ENCODE peak calls at places on chromosomes 1 and 21, in nine cellular contexts. H is upper lobe of right lung, Q is astrocyte of the spinal cord, W is tibial nerve, L is bronchial epithelial cell, P is kidney epithelial cell, B is B cell, C is left ventricle myocardium inferior, F is fibroblast of lung. E is an unnamed sample.
A peak's percentile ranks its signal among the peaks of the same experiment; 100 is the strongest.

GRCh38 chr1:184373155-184373554 is 13.7 kb upstream of the C1orf21 start:
- DNase-seq in C (no peak), L (no peak), B (no peak), W (no peak), F (no peak), P (no peak), Q (no peak), H (no peak), E (no peak)

GRCh38 chr1:89125571-89126233 is at the start of gene GBP2:
- DNase-seq in L (peak; percentile 89), B (peak; percentile 11), Q (peak; percentile 74), H (no peak), W (no peak), C (no peak), F (peak; percentile 87), P (peak; percentile 69), E (peak; percentile 85)

GRCh38 chr1:236133802-236134201 is 8.5 kb upstream of the GPR137B start:
- DNase-seq in H (no peak), B (no peak), L (no peak), Q (no peak), F (no peak), P (no peak), C (no peak), W (no peak), E (no peak)

GRCh38 chr1:197614916-197615692 is 160.2 kb downstream of the DENND1B start:
- DNase-seq in H (no peak), L (peak; percentile 46), C (no peak), F (peak; percentile 53), P (no peak), B (peak; percentile 42), W (no peak), Q (peak; percentile 48), E (peak; percentile 55)

GRCh38 chr1:220786337-220787068 is at the start of gene MTARC1:
- DNase-seq in C (peak; percentile 83), L (no peak), B (peak; percentile 38), Q (peak; percentile 38), W (no peak), P (no peak), H (peak; percentile 89), F (peak; percentile 47), E (peak; percentile 39)

GRCh38 chr1:47931395-47931794 is 65.8 kb downstream of the TRABD2B start:
- DNase-seq in Q (no peak), F (no peak), W (no peak), B (no peak), H (no peak), P (no peak), C (no peak), L (peak; percentile 33), E (peak; percentile 39)

GRCh38 chr1:158972841-158973240 is 36.9 kb upstream of the IFI16 start:
- DNase-seq in L (peak; percentile 54), W (no peak), F (peak; percentile 3), B (peak; percentile 20), C (no peak), H (no peak), P (no peak), Q (no peak), E (no peak)

GRCh38 chr1:14612281-14612680 is 13.8 kb downstream of the KAZN start:
- DNase-seq in B (no peak), W (no peak), L (no peak), F (no peak), Q (no peak), P (no peak), H (no peak), C (no peak), E (no peak)

GRCh38 chr1:24351247-24351646 is 32.1 kb downstream of the GRHL3 start:
- DNase-seq in P (no peak), W (no peak), H (no peak), C (no peak), L (no peak), B (no peak), F (no peak), Q (no peak), E (no peak)

GRCh38 chr1:24860841-24861240 is 69.2 kb downstream of the RUNX3 start:
- DNase-seq in L (no peak), Q (no peak), F (no peak), H (no peak), P (no peak), C (no peak), B (no peak), W (no peak), E (no peak)

GRCh38 chr1:154481058-154481457 is 21.0 kb upstream of the TDRD10 start:
- DNase-seq in W (no peak), H (no peak), B (no peak), L (no peak), F (no peak), Q (no peak), P (no peak), C (no peak), E (peak; percentile 35)

GRCh38 chr1:227793948-227794812 is 21.3 kb upstream of the PRSS38 start:
- DNase-seq in W (peak; percentile 50), L (peak; percentile 25), C (peak; percentile 74), B (no peak), F (peak; percentile 84), H (peak; percentile 68), Q (peak; percentile 90), P (no peak), E (no peak)

GRCh38 chr1:93056214-93056613 is 22.9 kb upstream of the MTF2 start:
- DNase-seq in C (no peak), W (no peak), B (no peak), P (no peak), F (peak; percentile 53), L (peak; percentile 29), H (no peak), Q (peak; percentile 25), E (peak; percentile 19)

GRCh38 chr1:87684786-87685185 is 356.1 kb downstream of the LMO4 start:
- DNase-seq in C (no peak), F (peak; percentile 74), B (no peak), H (no peak), P (no peak), L (peak; percentile 48), W (no peak), Q (peak; percentile 77), E (peak; percentile 58)

GRCh38 chr1:76289692-76290091 is 215.1 kb downstream of the ST6GALNAC3 start:
- DNase-seq in H (no peak), P (no peak), W (no peak), B (no peak), Q (no peak), L (no peak), F (no peak), C (no peak), E (no peak)

GRCh38 chr1:88175631-88176226 is 508.3 kb upstream of the PKN2 start:
- DNase-seq in B (no peak), P (no peak), H (no peak), L (peak; percentile 50), W (no peak), C (no peak), Q (peak; percentile 62), F (no peak), E (no peak)

GRCh38 chr1:44605904-44606615 is 68.2 kb downstream of the TMEM53 start:
- DNase-seq in W (no peak), P (no peak), C (no peak), Q (no peak), B (no peak), L (peak; percentile 21), F (no peak), H (no peak), E (no peak)

GRCh38 chr1:44609768-44610526 is 64.3 kb downstream of the TMEM53 start:
- DNase-seq in L (no peak), C (no peak), W (no peak), Q (no peak), P (no peak), B (no peak), H (no peak), F (no peak), E (no peak)

GRCh38 chr1:44609412-44609767 is 64.9 kb downstream of the TMEM53 start:
- DNase-seq in Q (peak; percentile 47), L (peak; percentile 28), F (peak; percentile 61), B (peak; percentile 24), H (no peak), C (peak; percentile 39), W (no peak), P (no peak), E (peak; percentile 18)

GRCh38 chr1:44606701-44607281 is 67.5 kb downstream of the TMEM53 start:
- DNase-seq in F (no peak), W (no peak), P (no peak), C (no peak), L (no peak), Q (no peak), H (no peak), B (no peak), E (no peak)

DNA sequence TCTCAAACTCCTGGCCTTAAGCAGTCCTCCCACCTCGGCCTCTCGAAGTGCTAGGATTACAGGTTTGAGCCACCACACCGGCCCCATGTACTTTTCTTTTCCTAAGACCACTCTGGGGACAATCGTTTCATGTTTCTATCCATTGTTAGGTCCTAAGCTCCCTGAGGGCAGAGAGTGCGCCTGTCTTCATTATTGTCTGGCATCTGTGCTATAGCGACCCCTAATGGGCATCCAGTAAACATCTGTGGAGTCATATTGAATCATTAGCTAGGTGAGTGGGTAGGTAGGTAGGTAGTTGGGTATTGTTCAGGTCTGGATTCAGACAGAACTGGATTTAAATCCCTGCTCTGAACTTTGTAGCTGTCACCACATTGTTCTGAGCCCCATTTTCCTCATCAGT is 66.1 kb downstream of the TMEM53 start:
- DNase-seq in C (no peak), H (no peak), P (no peak), B (no peak), Q (no peak), F (no peak), W (no peak), L (peak; percentile 16), E (no peak)
- TF ChIP-seq CTCF in C (no peak), H (no peak), P (no peak), B (no peak), Q (no peak), F (peak; percentile 9), W (no peak), L (peak; percentile 6), E (no peak)

GRCh38 chr1:9058465-9058864 is 11.0 kb downstream of the SLC2A5 start:
- DNase-seq in H (no peak), B (no peak), W (no peak), Q (no peak), P (no peak), L (no peak), C (no peak), F (peak; percentile 41), E (no peak)
- TF ChIP-seq CTCF in H (no peak), B (no peak), W (no peak), Q (peak; percentile 24), P (peak; percentile 33), L (no peak), C (peak; percentile 47), F (peak; percentile 26), E (no peak)

GRCh38 chr1:221887091-221887746 is 145.3 kb upstream of the DUSP10 start:
- DNase-seq in L (peak; percentile 98), C (peak; percentile 56), P (peak; percentile 89), F (peak; percentile 89), H (peak; percentile 67), Q (peak; percentile 72), B (no peak), W (peak; percentile 35), E (no peak)
- TF ChIP-seq CTCF in L (no peak), C (no peak), P (no peak), F (no peak), H (no peak), Q (peak; percentile 1), B (no peak), W (no peak), E (no peak)

DNA sequence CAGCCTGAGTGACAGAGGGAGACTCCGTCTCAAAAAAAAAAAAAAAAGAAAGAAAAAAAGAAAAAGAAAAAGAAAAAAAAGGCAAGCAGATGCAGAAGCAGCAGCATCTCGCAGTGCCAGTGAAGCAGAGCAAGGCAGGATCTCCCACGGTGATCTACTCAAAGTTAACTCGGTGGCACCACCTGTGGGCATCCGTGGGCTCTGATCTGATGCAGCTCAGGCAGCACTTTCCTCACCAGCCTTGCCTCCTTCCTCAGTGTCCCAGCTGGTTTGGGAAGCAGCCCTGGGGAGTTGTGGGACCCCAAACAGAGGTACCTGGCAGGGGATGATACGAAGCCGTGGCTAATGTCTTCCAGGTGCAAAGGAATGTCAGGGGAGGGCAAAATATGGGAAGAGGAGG is 104.3 kb upstream of the KRTAP19-8 start:
- DNase-seq in L (no peak), H (no peak), B (no peak), Q (no peak), C (no peak), F (no peak), P (no peak), W (no peak), E (no peak)
- TF ChIP-seq CTCF in L (peak; percentile 20), H (no peak), B (no peak), Q (no peak), C (no peak), F (no peak), P (peak; percentile 43), W (no peak), E (no peak)

E was measured in endothelial cell of umbilical vein.